ENCODE peak calls at places on chromosomes 16 and 17, in ten cellular contexts. Q is fibroblast of gingiva; F is activated CD4-positive, alpha-beta T cell treated with anti-CD3 and anti-CD28 coated beads for 48 hours; M is heart right ventricle; Z is HTR-8/SVneo; Y is amygdala; P is stimulated activated CD8-positive, alpha-beta memory T cell treated with anti-CD3 and anti-CD28 coated beads, Interleukin-4, amount 100 ng/mL, for 1 hour; I is neural crest cell; A is left cardiac atrium; X is fibroblast of lung. L is an unnamed sample.

GRCh38 chr17:57641761-57642160 is 103.3 kb downstream of the CCDC182 start:
- DNase-seq in Q (no peak), Z (no peak), X (no peak), P (no peak), A (no peak), I (no peak), F (no peak), Y (no peak), M (no peak), L (no peak)

GRCh38 chr17:5069724-5070123 is 8.5 kb upstream of the ZFP3 start:
- DNase-seq in I (no peak), X (no peak), Y (no peak), Z (no peak), F (no peak), A (no peak), Q (no peak), P (no peak), M (no peak), L (no peak)

GRCh38 chr17:19948100-19948943 is 29.3 kb downstream of the AKAP10 start:
- DNase-seq in I (no peak), M (no peak), Y (no peak), F (no peak), A (no peak), X (peak; percentile 25), Q (no peak), P (no peak), Z (no peak), L (no peak)

GRCh38 chr17:704111-704864 is 10.4 kb downstream of the VPS53 start:
- DNase-seq in Q (no peak), A (no peak), M (no peak), P (no peak), Y (no peak), Z (no peak), F (no peak), X (peak; percentile 59), I (no peak), L (no peak)

GRCh38 chr16:54447606-54448440 is 161.2 kb upstream of the IRX3 start:
- DNase-seq in M (no peak), Q (peak; percentile 59), X (peak; percentile 88), P (no peak), Y (no peak), F (peak; percentile 15), I (no peak), A (no peak), Z (peak; percentile 73), L (no peak)

GRCh38 chr16:86664518-86665318 is 86.4 kb downstream of the FOXL1 start:
- DNase-seq in Q (peak; percentile 96), M (no peak), X (peak; percentile 98), Z (peak; percentile 81), I (no peak), P (no peak), A (peak; percentile 53), Y (no peak), F (peak; percentile 82), L (no peak)

GRCh38 chr17:64134216-64134970 is 4.4 kb upstream of the ERN1 start:
- DNase-seq in Q (no peak), X (no peak), P (no peak), F (no peak), Y (no peak), Z (no peak), I (no peak), M (no peak), A (no peak), L (no peak)

GRCh38 chr17:50055055-50055425 is 870 bp upstream of the ITGA3 start:
- DNase-seq in Z (no peak), P (no peak), M (no peak), I (no peak), Y (no peak), F (peak; percentile 33), Q (no peak), X (no peak), A (no peak), L (peak; percentile 45)

GRCh38 chr17:40935624-40936023 is 1.8 kb downstream of the KRT23 start:
- DNase-seq in P (no peak), F (no peak), M (no peak), Z (no peak), I (no peak), Q (no peak), X (peak; percentile 71), Y (no peak), A (no peak), L (no peak)

GRCh38 chr17:50103941-50104340 is 8.8 kb downstream of the PDK2 start:
- DNase-seq in I (no peak), X (no peak), Q (no peak), Y (no peak), F (no peak), P (no peak), Z (no peak), M (no peak), A (no peak), L (no peak)

GRCh38 chr16:11024333-11025053 is 80.1 kb downstream of the CLEC16A start:
- DNase-seq in P (no peak), M (no peak), Z (no peak), I (no peak), A (no peak), Y (no peak), X (peak; percentile 73), Q (no peak), F (no peak), L (no peak)

L was measured in NCI-H2029 treated with DMSO at 0.1 percent for 48 hours.